ENCODE peak calls at places on chromosomes 16 and 17, in nine cellular contexts. D is K562, E is transverse colon, L is lung, C is A549, Q is progenitor cell of endocrine pancreas, O is cardiac muscle cell, X is bronchial epithelial cell, N is endothelial cell. U is an unnamed sample.

GRCh38 chr16:71721066-71721740 is 3.3 kb downstream of the PHLPP2 start:
- DNase-seq in N (no peak), D (no peak), E (no peak), X (no peak), L (no peak), C (no peak), Q (no peak), O (no peak), U (no peak)

GRCh38 chr17:81903415-81903831 is 1.4 kb downstream of the NPB start:
- DNase-seq in Q (no peak), D (no peak), C (no peak), N (no peak), X (no peak), O (no peak), E (no peak), L (no peak), U (no peak)

GRCh38 chr16:7397901-7398300 is 65.3 kb downstream of the RBFOX1 start:
- DNase-seq in D (no peak), L (no peak), E (no peak), X (no peak), N (no peak), O (no peak), Q (no peak), C (no peak), U (no peak)

GRCh38 chr17:63785556-63785955 is 11.6 kb downstream of the DDX42 start:
- DNase-seq in L (no peak), D (no peak), O (peak; percentile 29), E (no peak), Q (no peak), X (peak; percentile 85), C (no peak), N (no peak), U (no peak)

GRCh38 chr16:50999181-50999580 is 151.9 kb downstream of the SALL1 start:
- DNase-seq in X (no peak), L (no peak), E (no peak), O (no peak), C (no peak), N (no peak), D (no peak), Q (no peak), U (no peak)

GRCh38 chr16:73304008-73304814 is 256.3 kb upstream of the ZFHX3 start:
- DNase-seq in E (no peak), L (no peak), C (no peak), O (no peak), D (no peak), N (no peak), X (no peak), Q (no peak), U (no peak)

GRCh38 chr16:76791151-76791550 is 399.8 kb upstream of the MON1B start:
- DNase-seq in L (no peak), E (no peak), C (no peak), D (no peak), O (no peak), N (no peak), Q (no peak), X (no peak), U (no peak)

GRCh38 chr16:65062736-65063583 is 58.9 kb downstream of the CDH11 start:
- DNase-seq in L (peak; percentile 31), O (no peak), D (no peak), X (no peak), C (no peak), Q (no peak), N (no peak), E (no peak), U (no peak)

GRCh38 chr17:36647598-36647997 is 46.2 kb downstream of the MRM1 start:
- DNase-seq in E (no peak), C (no peak), O (no peak), L (no peak), Q (no peak), D (peak; percentile 31), N (peak; percentile 35), X (no peak), U (no peak)
- TF ChIP-seq CTCF in E (no peak), C (no peak), O (peak; percentile 16), L (no peak), Q (no peak), D (no peak), N (no peak), X (no peak), U (no peak)

DNA sequence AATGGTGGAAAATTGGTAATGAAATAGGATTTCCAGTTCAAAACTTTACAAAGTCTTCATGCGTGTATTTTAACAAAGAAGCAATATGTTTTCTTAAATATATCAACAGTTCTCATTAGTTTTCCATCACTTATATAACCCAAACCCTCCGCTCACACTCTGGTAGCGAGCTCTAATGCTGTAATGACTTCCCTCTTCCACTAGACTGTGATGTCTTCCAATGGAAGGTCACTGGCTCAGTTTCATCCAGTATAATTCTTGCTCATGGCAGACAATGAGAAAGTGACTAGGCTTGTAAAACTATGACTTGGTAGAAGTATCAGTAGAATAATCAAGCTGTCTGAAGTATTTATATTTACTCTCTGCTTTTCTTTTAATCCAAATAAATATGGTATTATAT is 32.8 kb downstream of the NETO2 start:
- DNase-seq in Q (no peak), D (peak; percentile 26), C (peak; percentile 21), X (no peak), E (no peak), O (no peak), L (no peak), N (no peak), U (no peak)
- TF ChIP-seq CTCF in Q (peak; percentile 12), D (peak; percentile 35), C (no peak), X (no peak), E (no peak), O (no peak), L (no peak), N (peak; percentile 29), U (no peak)

GRCh38 chr17:45022655-45023339 is 28.6 kb downstream of the DCAKD start:
- DNase-seq in X (no peak), D (no peak), L (no peak), C (no peak), N (no peak), O (no peak), E (no peak), Q (no peak), U (no peak)

GRCh38 chr17:45019177-45019711 is 32.2 kb downstream of the DCAKD start:
- DNase-seq in D (peak; percentile 88), C (peak; percentile 71), O (peak; percentile 60), Q (peak; percentile 47), N (no peak), E (peak; percentile 51), X (no peak), L (no peak), U (peak; percentile 42)

GRCh38 chr17:45021607-45022287 is 29.7 kb downstream of the DCAKD start:
- DNase-seq in D (peak; percentile 89), C (peak; percentile 93), L (peak; percentile 57), O (peak; percentile 73), E (peak; percentile 72), N (peak; percentile 88), Q (peak; percentile 70), X (no peak), U (peak; percentile 65)

GRCh38 chr17:45020354-45021138 is 30.9 kb downstream of the DCAKD start:
- DNase-seq in L (no peak), Q (no peak), N (peak; percentile 54), C (no peak), O (peak; percentile 66), D (no peak), X (no peak), E (peak; percentile 34), U (no peak)

DNA sequence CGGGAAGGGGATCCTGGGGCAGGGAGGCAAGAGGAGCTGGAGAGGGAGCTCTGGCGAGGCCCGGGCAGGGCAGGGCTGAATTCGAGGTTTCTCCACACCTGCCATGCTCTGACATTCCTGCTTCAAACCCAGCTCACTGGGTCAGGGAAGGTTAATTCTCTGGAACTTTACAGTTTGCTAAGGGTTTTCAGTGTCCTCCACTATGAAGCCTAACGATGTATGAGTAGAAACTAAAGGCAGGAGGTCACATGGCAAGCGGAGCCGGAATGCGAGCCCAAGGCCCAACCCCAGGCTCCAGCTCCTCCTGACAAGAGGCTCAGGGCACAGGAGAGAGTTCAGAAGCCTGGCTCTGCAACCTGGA is 29.2 kb downstream of the DCAKD start:
- DNase-seq in N (no peak), Q (no peak), O (no peak), X (no peak), C (no peak), E (no peak), D (no peak), L (no peak), U (no peak)
- TF ChIP-seq CTCF in N (peak; percentile 16), Q (peak; percentile 3), O (no peak), X (no peak), C (peak; percentile 2), E (peak; percentile 35), D (no peak), L (no peak), U (peak; percentile 46)

GRCh38 chr16:83981799-83982198 is 13.8 kb downstream of the NECAB2 start:
- DNase-seq in Q (no peak), E (no peak), O (no peak), L (no peak), N (no peak), X (no peak), C (no peak), D (no peak), U (no peak)

GRCh38 chr16:83979456-83979855 is 11.4 kb downstream of the NECAB2 start:
- DNase-seq in D (no peak), O (no peak), E (no peak), Q (no peak), C (no peak), X (no peak), L (no peak), N (no peak), U (no peak)

GRCh38 chr16:83978401-83978904 is 10.4 kb downstream of the NECAB2 start:
- DNase-seq in E (no peak), N (no peak), X (no peak), L (no peak), O (no peak), C (no peak), Q (no peak), D (no peak), U (no peak)

GRCh38 chr16:83980794-83981193 is 12.8 kb downstream of the NECAB2 start:
- DNase-seq in X (no peak), C (no peak), E (no peak), L (no peak), D (no peak), Q (no peak), N (no peak), O (no peak), U (no peak)

GRCh38 chr16:83983491-83983890 is 15.4 kb downstream of the NECAB2 start:
- DNase-seq in D (no peak), L (no peak), Q (no peak), C (no peak), O (no peak), N (no peak), X (no peak), E (no peak), U (no peak)
- TF ChIP-seq CTCF in D (no peak), L (no peak), Q (no peak), C (no peak), O (no peak), N (no peak), X (no peak), E (no peak), U (no peak)

GRCh38 chr16:87185313-87185712 is 131.9 kb downstream of the C16orf95 start:
- DNase-seq in X (no peak), N (no peak), D (no peak), Q (no peak), O (no peak), C (no peak), E (no peak), L (no peak), U (no peak)
- TF ChIP-seq CTCF in X (no peak), N (no peak), D (no peak), Q (no peak), O (no peak), C (no peak), E (no peak), L (no peak), U (no peak)

U was measured in activated CD8-positive, alpha-beta T cell treated with anti-CD3 and anti-CD28 coated beads for 36 hours.